ENCODE peak calls at places on chromosomes 7 and 10, in ten cellular contexts. Y is cardiac fibroblast; C is hepatocyte; E is right lobe of liver; H is testis; Q is right atrium auricular region; D is fibroblast of mammary gland; P is CD8-positive, alpha-beta T cell; M is adrenal gland; A is tibial artery. T is an unnamed sample.

GRCh38 chr7:45601094-45601493 is 26.9 kb downstream of the ADCY1 start:
- DNase-seq in Y (no peak), C (no peak), E (peak; percentile 31), H (no peak), Q (peak; percentile 50), D (no peak), P (no peak), M (no peak), A (peak; percentile 48), T (no peak)

GRCh38 chr10:680146-680545 is 9.3 kb downstream of the DIP2C start:
- DNase-seq in Y (no peak), C (no peak), E (no peak), H (peak; percentile 13), Q (no peak), D (no peak), P (no peak), M (no peak), A (peak; percentile 66), T (no peak)

GRCh38 chr7:44631458-44632115 is 25.2 kb downstream of the OGDH start:
- DNase-seq in Y (peak; percentile 75), C (peak; percentile 25), E (no peak), H (no peak), Q (no peak), D (no peak), P (peak; percentile 72), M (no peak), A (no peak), T (no peak)

GRCh38 chr7:95421847-95422444 is 12.9 kb downstream of the PON2 start:
- DNase-seq in Y (peak; percentile 19), C (no peak), E (no peak), H (no peak), Q (no peak), D (no peak), P (no peak), M (no peak), A (no peak), T (no peak)

GRCh38 chr10:128623776-128624175 is 497.6 kb upstream of the MKI67 start:
- DNase-seq in Y (no peak), C (no peak), E (no peak), H (no peak), Q (no peak), D (no peak), P (no peak), M (no peak), A (no peak), T (no peak)

GRCh38 chr7:129739427-129739826 is 127.9 kb downstream of the NRF1 start:
- DNase-seq in Y (peak; percentile 40), C (peak; percentile 58), E (no peak), H (peak; percentile 45), Q (no peak), D (peak; percentile 35), P (no peak), M (peak; percentile 74), A (no peak), T (peak; percentile 35)

GRCh38 chr7:31642681-31643115 is 44.3 kb upstream of the PPP1R17 start:
- DNase-seq in Y (no peak), C (no peak), E (no peak), H (peak; percentile 21), Q (no peak), D (no peak), P (no peak), M (no peak), A (no peak), T (no peak)

GRCh38 chr7:25069900-25070443 is 55.1 kb downstream of the CYCS start:
- DNase-seq in Y (peak; percentile 87), C (peak; percentile 86), E (peak; percentile 52), H (peak; percentile 75), Q (peak; percentile 63), D (peak; percentile 94), P (peak; percentile 26), M (peak; percentile 62), A (peak; percentile 62), T (peak; percentile 57)

GRCh38 chr10:13439771-13440708 is 88.8 kb downstream of the BEND7 start:
- DNase-seq in Y (peak; percentile 38), C (peak; percentile 79), E (peak; percentile 66), H (peak; percentile 64), Q (peak; percentile 63), D (peak; percentile 19), P (peak; percentile 53), M (peak; percentile 57), A (no peak), T (peak; percentile 81)

GRCh38 chr7:14761506-14762296 is 140.8 kb downstream of the DGKB start:
- DNase-seq in Y (peak; percentile 86), C (peak; percentile 47), E (no peak), H (peak; percentile 20), Q (peak; percentile 61), D (peak; percentile 85), P (no peak), M (peak; percentile 45), A (no peak), T (peak; percentile 70)

GRCh38 chr7:153404781-153405279 is 645.3 kb downstream of the ACTR3B start:
- DNase-seq in Y (no peak), C (no peak), E (no peak), H (no peak), Q (no peak), D (no peak), P (no peak), M (no peak), A (no peak), T (no peak)

GRCh38 chr10:5563237-5563961 is 38.6 kb downstream of the CALML3 start:
- DNase-seq in Y (no peak), C (no peak), E (peak; percentile 37), H (no peak), Q (no peak), D (no peak), P (no peak), M (no peak), A (peak; percentile 70), T (no peak)

GRCh38 chr7:4174451-4174850 is 507.6 kb upstream of the FOXK1 start:
- DNase-seq in Y (no peak), C (no peak), E (no peak), H (no peak), Q (no peak), D (no peak), P (no peak), M (no peak), A (no peak), T (no peak)

GRCh38 chr7:137755438-137755837 is 91.3 kb downstream of the DGKI start:
- DNase-seq in Y (no peak), C (no peak), E (no peak), H (no peak), Q (no peak), D (no peak), P (no peak), M (no peak), A (no peak), T (no peak)

GRCh38 chr7:29202651-29203069 is 8.1 kb downstream of the CHN2 start:
- DNase-seq in Y (no peak), C (no peak), E (no peak), H (peak; percentile 27), Q (no peak), D (no peak), P (no peak), M (peak; percentile 39), A (no peak), T (peak; percentile 54)

GRCh38 chr10:11205026-11205772 is 187.5 kb downstream of the CELF2 start:
- DNase-seq in Y (no peak), C (no peak), E (no peak), H (no peak), Q (no peak), D (peak; percentile 35), P (no peak), M (no peak), A (no peak), T (no peak)

GRCh38 chr10:130888493-130888892 is 423.0 kb downstream of the TCERG1L start:
- DNase-seq in Y (no peak), C (no peak), E (no peak), H (no peak), Q (no peak), D (no peak), P (no peak), M (no peak), A (no peak), T (no peak)

GRCh38 chr7:2036786-2037185 is 196.0 kb downstream of the MAD1L1 start:
- DNase-seq in Y (no peak), C (no peak), E (no peak), H (no peak), Q (no peak), D (no peak), P (no peak), M (no peak), A (peak; percentile 42), T (peak; percentile 5)

GRCh38 chr10:7583626-7584025 is 83.1 kb downstream of the ITIH5 start:
- DNase-seq in Y (no peak), C (no peak), E (no peak), H (no peak), Q (no peak), D (no peak), P (no peak), M (no peak), A (peak; percentile 28), T (no peak)

GRCh38 chr10:94521276-94522250 is 24.0 kb upstream of the HELLS start:
- DNase-seq in Y (no peak), C (no peak), E (no peak), H (no peak), Q (no peak), D (no peak), P (no peak), M (no peak), A (no peak), T (no peak)
- H3K4me3 ChIP-seq in Y (no peak overlapping the region), C (no peak overlapping the region), E (no peak overlapping the region), H (no peak overlapping the region), Q (no peak overlapping the region), D (no peak overlapping the region), P (no peak overlapping the region), M (no peak overlapping the region), A (no peak overlapping the region), T (no peak overlapping the region)

GRCh38 chr10:111142082-111142481 is 65.3 kb downstream of the ADRA2A start:
- DNase-seq in Y (no peak), C (no peak), E (no peak), H (no peak), Q (no peak), D (no peak), P (no peak), M (no peak), A (no peak), T (no peak)
- TF ChIP-seq CTCF in Y (no peak), C (no peak), E (no peak), H (no peak), Q (no peak), D (no peak), P (no peak), M (no peak), A (no peak), T (no peak)

DNA sequence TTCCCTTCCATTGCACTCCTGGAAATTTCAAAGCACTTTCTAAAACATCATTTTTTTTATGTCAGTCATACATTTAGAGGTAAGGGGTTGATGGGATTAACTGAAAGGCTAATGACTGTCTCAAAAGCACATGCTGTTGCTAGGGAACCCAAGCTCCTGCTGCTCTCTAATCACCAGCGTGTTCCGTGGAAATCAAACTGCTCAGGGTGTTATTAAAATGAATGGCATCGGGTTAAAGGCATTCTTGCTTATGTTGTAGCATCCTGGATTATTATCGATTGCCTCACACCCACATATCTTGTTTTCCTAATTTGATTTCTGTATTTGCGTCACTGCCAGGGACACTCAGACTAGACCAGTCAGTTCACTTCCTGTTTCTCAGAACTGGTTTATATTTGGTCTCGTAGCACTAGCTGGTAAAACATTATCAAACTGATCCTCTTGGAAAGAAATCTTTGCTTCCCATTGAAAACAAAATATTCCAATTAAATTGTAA is 216.5 kb upstream of the MKLN1 start:
- DNase-seq in Y (peak; percentile 93), C (no peak), E (no peak), H (no peak), Q (no peak), D (peak; percentile 95), P (no peak), M (no peak), A (no peak), T (no peak)
- H3K4me3 ChIP-seq in Y (no peak overlapping the region), C (no peak overlapping the region), E (peak overlapping the region; percentile 63), H (peak overlapping the region; percentile 100), Q (peak overlapping the region; percentile 91), D (peak overlapping the region; percentile 91), P (peak overlapping the region; percentile 18), M (no peak overlapping the region), A (peak overlapping the region; percentile 86), T (no peak overlapping the region)

GRCh38 chr10:33047655-33048054 is 89.6 kb upstream of the ITGB1 start:
- DNase-seq in Y (peak; percentile 31), C (no peak), E (no peak), H (no peak), Q (no peak), D (peak; percentile 10), P (no peak), M (no peak), A (no peak), T (no peak)
- TF ChIP-seq CTCF in Y (no peak), C (no peak), E (no peak), H (no peak), Q (no peak), D (no peak), P (no peak), M (no peak), A (no peak), T (no peak)